ENCODE peak calls at places on chromosomes 5 and 9, in five cellular contexts. Y is BE2C; J is CD8-positive, alpha-beta T cell; H is ovary; W is lower lobe of right lung. C is an unnamed sample.

GRCh38 chr9:108885643-108886348 is 23.7 kb downstream of the ACTL7A start:
- DNase-seq in Y (peak; percentile 60), J (no peak), H (peak; percentile 78), W (no peak), C (no peak)

GRCh38 chr5:116747881-116748280 is 173.3 kb upstream of the SEMA6A start:
- DNase-seq in Y (no peak), W (no peak), H (no peak), J (no peak), C (no peak)

GRCh38 chr9:36665921-36666429 is 93.3 kb downstream of the MELK start:
- DNase-seq in H (no peak), Y (no peak), W (no peak), J (no peak), C (no peak)

GRCh38 chr5:2158767-2159166 is 276.0 kb upstream of the IRX4 start:
- DNase-seq in W (no peak), H (no peak), Y (no peak), J (no peak), C (no peak)

GRCh38 chr5:158780656-158781237 is 319.0 kb downstream of the EBF1 start:
- DNase-seq in H (no peak), Y (no peak), W (no peak), J (no peak), C (no peak)

GRCh38 chr9:123475407-123475806 is 119.4 kb downstream of the CRB2 start:
- DNase-seq in H (no peak), W (no peak), J (no peak), Y (no peak), C (no peak)

GRCh38 chr9:126357074-126357473 is 30.4 kb downstream of the MVB12B start:
- DNase-seq in H (no peak), J (no peak), W (no peak), Y (no peak), C (no peak)

GRCh38 chr5:93894471-93895354 is 153.3 kb upstream of the POU5F2 start:
- DNase-seq in H (no peak), W (no peak), Y (no peak), J (no peak), C (no peak)

GRCh38 chr5:12016149-12016740 is 112.0 kb upstream of the CTNND2 start:
- DNase-seq in W (no peak), J (no peak), H (no peak), Y (no peak), C (no peak)

GRCh38 chr5:97909541-97909940 is 726.5 kb upstream of the RIOK2 start:
- DNase-seq in H (no peak), Y (no peak), J (no peak), W (no peak), C (no peak)

GRCh38 chr9:26175264-26175663 is 497.0 kb upstream of the TUSC1 start:
- DNase-seq in W (no peak), J (no peak), H (no peak), Y (no peak), C (no peak)

GRCh38 chr9:37801287-37801850 is 772 bp downstream of the DCAF10 start:
- DNase-seq in Y (peak; percentile 32), J (no peak), W (peak; percentile 69), H (peak; percentile 41), C (no peak)

GRCh38 chr5:158017433-158017832 is 158.5 kb upstream of the CLINT1 start:
- DNase-seq in W (no peak), J (no peak), Y (no peak), H (no peak), C (no peak)

GRCh38 chr5:116990010-116990409 is 415.4 kb upstream of the SEMA6A start:
- DNase-seq in Y (peak; percentile 39), H (no peak), W (no peak), J (no peak), C (no peak)

GRCh38 chr5:144189800-144190429 is 19.2 kb downstream of the KCTD16 start:
- DNase-seq in Y (peak; percentile 75), H (no peak), W (peak; percentile 45), J (peak; percentile 55), C (no peak)

GRCh38 chr5:116553366-116553765 is 21.3 kb downstream of the SEMA6A start:
- DNase-seq in H (no peak), W (no peak), Y (no peak), J (no peak), C (no peak)

GRCh38 chr9:136764301-136764891 is at the start of gene LCN15:
- DNase-seq in J (no peak), Y (no peak), W (no peak), H (no peak), C (no peak)

GRCh38 chr5:157886796-157887380 is 27.9 kb upstream of the CLINT1 start:
- DNase-seq in Y (no peak), H (no peak), W (no peak), J (no peak), C (no peak)

GRCh38 chr5:10166392-10166791 is 83.3 kb downstream of the ATPSCKMT start:
- DNase-seq in H (no peak), W (no peak), J (no peak), Y (no peak), C (no peak)

GRCh38 chr9:129175825-129176633 is 2.0 kb downstream of the IER5L start:
- DNase-seq in H (peak; percentile 87), J (peak; percentile 26), Y (peak; percentile 70), W (peak; percentile 90), C (no peak)

GRCh38 chr5:53095931-53096525 is 13.5 kb downstream of the MOCS2 start:
- DNase-seq in H (peak; percentile 47), J (peak; percentile 58), Y (peak; percentile 45), W (no peak), C (peak; percentile 73)

GRCh38 chr9:4662108-4662988 is at the start of gene PLPP6:
- DNase-seq in J (peak; percentile 66), H (peak; percentile 86), W (peak; percentile 93), Y (peak; percentile 87), C (no peak)

GRCh38 chr5:87229780-87230179 is 37.9 kb upstream of the RASA1 start:
- DNase-seq in H (no peak), Y (no peak), W (no peak), J (no peak), C (no peak)

GRCh38 chr9:15403155-15403554 is 19.5 kb upstream of the SNAPC3 start:
- DNase-seq in W (no peak), Y (peak; percentile 14), H (no peak), J (no peak), C (no peak)

GRCh38 chr5:139391570-139392323 is 2.0 kb upstream of the MZB1 start:
- DNase-seq in W (no peak), H (no peak), J (no peak), Y (no peak), C (no peak)
- H3K4me1 ChIP-seq in W (peaks cover 46% of the 10 kb centered on the region), H (peaks cover 9% of the 10 kb centered on the region), J (peaks cover 44% of the 10 kb centered on the region), Y (peaks cover 8% of the 10 kb centered on the region), C (peaks cover 27% of the 10 kb centered on the region)

GRCh38 chr5:127297348-127298035 is 6.9 kb downstream of the MEGF10 start:
- DNase-seq in Y (no peak), W (no peak), H (no peak), J (no peak), C (no peak)

GRCh38 chr5:127298036-127298429 is 7.4 kb downstream of the MEGF10 start:
- DNase-seq in J (no peak), W (no peak), H (no peak), Y (no peak), C (no peak)

GRCh38 chr5:127302509-127302908 is 11.9 kb downstream of the MEGF10 start:
- DNase-seq in J (no peak), H (no peak), Y (no peak), W (no peak), C (no peak)

GRCh38 chr5:127298623-127299022 is 8.0 kb downstream of the MEGF10 start:
- DNase-seq in H (no peak), Y (no peak), J (no peak), W (no peak), C (no peak)

DNA sequence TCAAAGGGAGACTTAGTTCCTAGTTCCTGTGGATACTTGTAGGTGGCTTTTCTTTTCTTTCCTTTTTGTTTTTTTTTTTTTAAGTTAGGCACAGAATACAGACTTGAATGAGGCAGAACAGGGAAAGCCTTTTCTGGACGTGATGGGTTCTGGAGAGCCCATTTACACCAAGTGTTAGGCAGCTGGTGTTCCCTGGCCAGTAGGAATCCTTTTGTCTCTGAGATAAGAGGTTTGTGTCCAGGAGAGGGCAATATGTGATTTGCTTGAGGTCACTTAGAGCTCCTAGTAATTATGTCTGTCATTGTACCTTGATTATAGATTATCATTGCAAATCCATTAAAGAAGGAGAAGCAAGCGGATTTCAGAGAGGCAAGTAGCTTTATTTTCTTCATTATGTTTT is 9.1 kb downstream of the MEGF10 start:
- DNase-seq in W (no peak), H (no peak), J (no peak), Y (no peak), C (no peak)
- TF ChIP-seq CTCF in W (no peak), H (no peak), J (no peak), Y (no peak), C (no peak)

GRCh38 chr9:121278535-121279169 is 10.7 kb downstream of the GSN start:
- DNase-seq in W (peak; percentile 72), J (peak; percentile 14), Y (peak; percentile 54), H (peak; percentile 72), C (no peak)
- H3K4me1 ChIP-seq in W (peaks cover 67% of the 10 kb centered on the region), J (no peaks in the 10 kb centered on the region), Y (no peaks in the 10 kb centered on the region), H (peaks cover 39% of the 10 kb centered on the region), C (peaks cover 90% of the 10 kb centered on the region)

DNA sequence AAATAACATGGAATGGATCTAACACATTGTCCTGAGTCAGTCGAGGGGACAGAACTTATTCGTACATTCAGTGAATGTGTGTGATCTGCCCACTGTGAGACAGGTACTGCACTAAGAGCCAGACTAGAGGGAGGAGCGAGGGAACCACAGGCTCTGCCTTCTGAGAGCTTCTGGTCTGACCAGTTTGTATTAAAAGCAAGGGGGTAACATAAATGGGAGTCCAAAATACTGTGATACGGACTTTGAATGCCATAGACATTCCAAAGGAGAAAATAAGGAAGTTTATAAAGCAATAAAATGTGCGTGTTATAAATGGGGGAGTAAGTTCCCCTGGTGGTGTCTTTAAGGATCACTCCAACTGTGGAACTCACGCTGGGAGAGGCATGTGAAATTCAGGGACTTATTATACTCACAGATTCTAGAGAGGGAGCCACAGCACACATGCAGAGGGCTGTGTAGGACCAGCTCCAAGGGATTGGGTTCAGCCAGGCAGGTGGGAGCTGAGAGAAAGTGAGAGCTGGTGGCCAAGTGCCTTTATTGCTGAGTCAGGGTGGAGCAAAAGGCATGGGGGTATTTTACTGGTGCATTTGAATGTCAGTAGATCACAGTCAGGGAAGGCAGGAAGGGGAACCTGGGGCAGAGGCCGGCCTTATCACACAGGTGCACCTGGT is 186.5 kb upstream of the WWC1 start:
- DNase-seq in J (no peak), Y (no peak), W (no peak), H (no peak), C (no peak)
- TF ChIP-seq CTCF in J (no peak), Y (no peak), W (no peak), H (no peak), C (no peak)

DNA sequence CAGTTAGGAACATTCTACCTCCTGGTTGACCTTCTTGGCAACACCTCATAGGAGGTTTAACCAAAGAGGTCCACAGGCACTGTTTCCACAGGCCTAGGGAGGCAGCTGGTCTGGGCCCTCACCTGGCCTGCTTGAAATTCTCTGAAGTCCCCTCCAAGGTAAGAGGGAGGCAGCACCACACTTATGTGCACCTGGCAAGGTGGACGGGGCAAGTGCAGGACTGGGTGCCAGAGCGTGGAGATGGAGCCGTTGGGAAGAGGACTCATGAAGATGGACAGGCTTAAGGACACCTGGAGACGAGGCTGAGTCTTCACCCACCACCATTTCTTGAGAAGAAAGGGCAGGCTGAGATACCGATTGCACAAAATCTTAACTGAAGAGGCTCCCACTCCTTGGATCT is 6.6 kb upstream of the BARHL1 start:
- DNase-seq in Y (no peak), J (no peak), H (no peak), W (no peak), C (no peak)
- H3K4me1 ChIP-seq in Y (peaks cover 2% of the 10 kb centered on the region), J (no peaks in the 10 kb centered on the region), H (no peaks in the 10 kb centered on the region), W (no peaks in the 10 kb centered on the region), C (no peaks in the 10 kb centered on the region)